ENCODE peak calls at places on chromosomes 2 and 18, in seven cellular contexts. One of them, this sample, is unnamed.

GRCh38 chr2:85905187-85905666 is 16.4 kb upstream of the ST3GAL5 start:
- DNase-seq in stimulated activated CD4-positive, alpha-beta T cell treated with anti-CD3 and anti-CD28 coated beads, TNF-alpha, amount 100 ng/mL, for 4 hours: no peak
- DNase-seq in B cell: no peak
- DNase-seq in HCEC 1CT: no peak
- DNase-seq in globus pallidus: peak
- DNase-seq in T-helper 9 cell: no peak
- DNase-seq in NCI-H2081: no peak
- DNase-seq in this sample: no peak

GRCh38 chr18:57833441-57834101 is 30.5 kb upstream of the ATP8B1 start:
- DNase-seq in stimulated activated CD4-positive, alpha-beta T cell treated with anti-CD3 and anti-CD28 coated beads, TNF-alpha, amount 100 ng/mL, for 4 hours: no peak
- DNase-seq in B cell: peak
- DNase-seq in NCI-H2081: no peak
- DNase-seq in T-helper 9 cell: no peak
- DNase-seq in HCEC 1CT: peak
- DNase-seq in globus pallidus: no peak
- DNase-seq in this sample: no peak

GRCh38 chr2:86336350-86337234 is 834 bp downstream of the REEP1 start:
- DNase-seq in globus pallidus: no peak
- DNase-seq in B cell: no peak
- DNase-seq in stimulated activated CD4-positive, alpha-beta T cell treated with anti-CD3 and anti-CD28 coated beads, TNF-alpha, amount 100 ng/mL, for 4 hours: no peak
- DNase-seq in HCEC 1CT: no peak
- DNase-seq in T-helper 9 cell: no peak
- DNase-seq in NCI-H2081: peak
- DNase-seq in this sample: no peak

GRCh38 chr2:147017976-147018645 is 826.7 kb upstream of the ACVR2A start:
- DNase-seq in B cell: no peak
- DNase-seq in HCEC 1CT: peak
- DNase-seq in T-helper 9 cell: no peak
- DNase-seq in NCI-H2081: no peak
- DNase-seq in stimulated activated CD4-positive, alpha-beta T cell treated with anti-CD3 and anti-CD28 coated beads, TNF-alpha, amount 100 ng/mL, for 4 hours: no peak
- DNase-seq in globus pallidus: no peak
- DNase-seq in this sample: no peak

GRCh38 chr18:43789234-43790000 is 512.1 kb upstream of the SYT4 start:
- DNase-seq in NCI-H2081: peak
- DNase-seq in HCEC 1CT: no peak
- DNase-seq in T-helper 9 cell: no peak
- DNase-seq in globus pallidus: no peak
- DNase-seq in B cell: no peak
- DNase-seq in stimulated activated CD4-positive, alpha-beta T cell treated with anti-CD3 and anti-CD28 coated beads, TNF-alpha, amount 100 ng/mL, for 4 hours: no peak
- DNase-seq in this sample: no peak

GRCh38 chr2:206193643-206194382 is 34.1 kb downstream of the EEF1B2 start:
- DNase-seq in HCEC 1CT: no peak
- DNase-seq in T-helper 9 cell: no peak
- DNase-seq in stimulated activated CD4-positive, alpha-beta T cell treated with anti-CD3 and anti-CD28 coated beads, TNF-alpha, amount 100 ng/mL, for 4 hours: no peak
- DNase-seq in NCI-H2081: no peak
- DNase-seq in B cell: no peak
- DNase-seq in globus pallidus: no peak
- DNase-seq in this sample: no peak

GRCh38 chr2:96091141-96091710 is 25.1 kb downstream of the ADRA2B start:
- DNase-seq in B cell: no peak
- DNase-seq in T-helper 9 cell: no peak
- DNase-seq in stimulated activated CD4-positive, alpha-beta T cell treated with anti-CD3 and anti-CD28 coated beads, TNF-alpha, amount 100 ng/mL, for 4 hours: no peak
- DNase-seq in globus pallidus: no peak
- DNase-seq in NCI-H2081: no peak
- DNase-seq in HCEC 1CT: no peak
- DNase-seq in this sample: no peak

GRCh38 chr2:238287702-238288649 is at the start of gene PER2:
- DNase-seq in HCEC 1CT: peak
- DNase-seq in stimulated activated CD4-positive, alpha-beta T cell treated with anti-CD3 and anti-CD28 coated beads, TNF-alpha, amount 100 ng/mL, for 4 hours: no peak
- DNase-seq in globus pallidus: peak
- DNase-seq in NCI-H2081: peak
- DNase-seq in B cell: no peak
- DNase-seq in T-helper 9 cell: peak
- DNase-seq in this sample: peak

GRCh38 chr18:66316708-66317107 is 287.2 kb downstream of the CDH19 start:
- DNase-seq in T-helper 9 cell: no peak
- DNase-seq in HCEC 1CT: no peak
- DNase-seq in B cell: no peak
- DNase-seq in NCI-H2081: no peak
- DNase-seq in stimulated activated CD4-positive, alpha-beta T cell treated with anti-CD3 and anti-CD28 coated beads, TNF-alpha, amount 100 ng/mL, for 4 hours: no peak
- DNase-seq in globus pallidus: no peak
- DNase-seq in this sample: no peak

GRCh38 chr2:11343344-11343625 is 1.2 kb downstream of the ROCK2 start:
- DNase-seq in B cell: no peak
- DNase-seq in stimulated activated CD4-positive, alpha-beta T cell treated with anti-CD3 and anti-CD28 coated beads, TNF-alpha, amount 100 ng/mL, for 4 hours: no peak
- DNase-seq in T-helper 9 cell: no peak
- DNase-seq in globus pallidus: no peak
- DNase-seq in HCEC 1CT: no peak
- DNase-seq in NCI-H2081: no peak
- DNase-seq in this sample: no peak